ENCODE peak calls at places on chromosomes 1 and 21, in four cellular contexts. R is IMR-90, E is lower lobe of right lung, V is left lung. A is an unnamed sample.
A peak's percentile ranks its signal among the peaks of the same experiment; 100 is the strongest.

GRCh38 chr1:75520028-75520427 is 90.9 kb downstream of the SLC44A5 start:
- DNase-seq in R (no peak), V (no peak), E (no peak), A (no peak)

GRCh38 chr1:32818804-32819541 is 1.5 kb downstream of the S100PBP start:
- DNase-seq in E (no peak), R (no peak), V (no peak), A (no peak)

GRCh38 chr1:1093610-1093943 is 19.5 kb upstream of the RNF223 start:
- DNase-seq in V (no peak), R (no peak), E (peak; percentile 33), A (peak; percentile 23)

GRCh38 chr1:193437785-193438184 is 251.4 kb upstream of the B3GALT2 start:
- DNase-seq in E (no peak), V (no peak), R (no peak), A (no peak)

GRCh38 chr1:160629286-160630210 is 17.3 kb downstream of the SLAMF1 start:
- DNase-seq in R (no peak), E (peak; percentile 54), V (peak; percentile 69), A (no peak)

GRCh38 chr1:80542231-80542630 is 1258.5 kb upstream of the ADGRL2 start:
- DNase-seq in E (no peak), R (peak; percentile 81), V (no peak), A (no peak)

GRCh38 chr1:113858418-113858817 is 13.1 kb downstream of the PTPN22 start:
- DNase-seq in V (no peak), R (no peak), E (no peak), A (no peak)

GRCh38 chr1:154877370-154877974 is 7.4 kb upstream of the KCNN3 start:
- DNase-seq in R (peak; percentile 28), V (no peak), E (no peak), A (no peak)

GRCh38 chr1:222654849-222655248 is 37.0 kb downstream of the MIA3 start:
- DNase-seq in V (no peak), E (peak; percentile 61), R (no peak), A (no peak)

GRCh38 chr1:33220701-33221384 is 35.4 kb upstream of the ZNF362 start:
- DNase-seq in E (peak; percentile 47), R (no peak), V (no peak), A (no peak)

GRCh38 chr1:210400043-210400840 is 71.5 kb downstream of the HHAT start:
- DNase-seq in E (no peak), R (peak; percentile 77), V (no peak), A (peak; percentile 26)

GRCh38 chr1:207848234-207848633 is 62.7 kb downstream of the CD34 start:
- DNase-seq in V (peak; percentile 93), E (peak; percentile 92), R (peak; percentile 59), A (peak; percentile 75)

GRCh38 chr1:10057744-10058294 is 25.1 kb downstream of the UBE4B start:
- DNase-seq in V (no peak), R (no peak), E (no peak), A (no peak)

GRCh38 chr1:47562147-47562546 is 124.3 kb downstream of the FOXD2 start:
- DNase-seq in V (no peak), E (no peak), R (no peak), A (no peak)

GRCh38 chr1:97721221-97721620 is 199.6 kb downstream of the DPYD start:
- DNase-seq in R (peak; percentile 43), V (no peak), E (no peak), A (no peak)

GRCh38 chr1:26811057-26811456 is 15.4 kb upstream of the ZDHHC18 start:
- DNase-seq in E (no peak), R (no peak), V (no peak), A (no peak)

GRCh38 chr1:247849616-247850015 is 7.4 kb upstream of the TRIM58 start:
- DNase-seq in R (no peak), E (no peak), V (no peak), A (no peak)

GRCh38 chr1:158212315-158212714 is 31.6 kb downstream of the CD1D start:
- DNase-seq in R (no peak), V (no peak), E (no peak), A (no peak)

GRCh38 chr1:64282353-64282752 is 78.9 kb downstream of the UBE2U start:
- DNase-seq in V (peak; percentile 43), E (peak; percentile 46), R (no peak), A (peak; percentile 27)

GRCh38 chr1:27237112-27237511 is 2.7 kb downstream of the WDTC1 start:
- DNase-seq in V (no peak), R (no peak), E (no peak), A (no peak)

GRCh38 chr1:174991473-174991872 is 8.3 kb upstream of the CACYBP start:
- DNase-seq in E (no peak), V (no peak), R (peak; percentile 20), A (no peak)

GRCh38 chr1:50645147-50645546 is 221.9 kb upstream of the DMRTA2 start:
- DNase-seq in E (no peak), R (no peak), V (no peak), A (no peak)

GRCh38 chr1:190175320-190175719 is 302.3 kb downstream of the BRINP3 start:
- DNase-seq in R (peak; percentile 77), V (no peak), E (no peak), A (no peak)

GRCh38 chr21:15472641-15473040 is 257.1 kb upstream of the USP25 start:
- DNase-seq in E (no peak), R (no peak), V (no peak), A (no peak)

GRCh38 chr1:202852163-202852904 is 36.6 kb downstream of the RABIF start:
- DNase-seq in E (no peak), R (peak; percentile 69), V (no peak), A (no peak)

GRCh38 chr1:47727051-47727708 is 270.0 kb downstream of the TRABD2B start:
- DNase-seq in V (no peak), R (no peak), E (no peak), A (no peak)

GRCh38 chr1:18452550-18452949 is 28.2 kb upstream of the KLHDC7A start:
- DNase-seq in R (no peak), E (no peak), V (no peak), A (no peak)

GRCh38 chr1:8718878-8719361 is 98.5 kb downstream of the RERE start:
- DNase-seq in R (no peak), V (no peak), E (no peak), A (no peak)

GRCh38 chr1:26408604-26409003 is 2.0 kb upstream of the LIN28A start:
- DNase-seq in R (peak; percentile 71), E (peak; percentile 72), V (peak; percentile 81), A (peak; percentile 70)

GRCh38 chr1:223714849-223715709 is 2.7 kb downstream of the CAPN2 start:
- DNase-seq in V (no peak), R (peak; percentile 96), E (peak; percentile 53), A (peak; percentile 36)

GRCh38 chr1:93605812-93606512 is 75.7 kb downstream of the BCAR3 start:
- DNase-seq in V (no peak), E (no peak), R (peak; percentile 97), A (no peak)

GRCh38 chr1:119160851-119161250 is 20.4 kb upstream of the WARS2 start:
- DNase-seq in V (no peak), E (no peak), R (peak; percentile 73), A (no peak)

GRCh38 chr1:170604065-170604464 is 59.9 kb upstream of the PRRX1 start:
- DNase-seq in R (peak; percentile 35), V (no peak), E (no peak), A (no peak)

GRCh38 chr1:53552146-53552940 is 93.1 kb downstream of the DMRTB1 start:
- DNase-seq in V (peak; percentile 43), E (peak; percentile 42), R (peak; percentile 35), A (no peak)

GRCh38 chr1:31408788-31409318 is 4.2 kb upstream of the SERINC2 start:
- DNase-seq in V (no peak), R (no peak), E (no peak), A (no peak)

GRCh38 chr1:155241069-155241679 is 14.1 kb downstream of the ENTREP3 start:
- DNase-seq in E (no peak), V (no peak), R (peak; percentile 83), A (no peak)

GRCh38 chr1:171279234-171279633 is 30.9 kb downstream of the FMO1 start:
- DNase-seq in R (no peak), V (no peak), E (no peak), A (no peak)

GRCh38 chr1:178188306-178188705 is 94.4 kb downstream of the RASAL2 start:
- DNase-seq in R (no peak), E (no peak), V (no peak), A (no peak)

GRCh38 chr1:178192686-178193085 is 98.8 kb downstream of the RASAL2 start:
- DNase-seq in V (no peak), E (no peak), R (peak; percentile 72), A (no peak)

DNA sequence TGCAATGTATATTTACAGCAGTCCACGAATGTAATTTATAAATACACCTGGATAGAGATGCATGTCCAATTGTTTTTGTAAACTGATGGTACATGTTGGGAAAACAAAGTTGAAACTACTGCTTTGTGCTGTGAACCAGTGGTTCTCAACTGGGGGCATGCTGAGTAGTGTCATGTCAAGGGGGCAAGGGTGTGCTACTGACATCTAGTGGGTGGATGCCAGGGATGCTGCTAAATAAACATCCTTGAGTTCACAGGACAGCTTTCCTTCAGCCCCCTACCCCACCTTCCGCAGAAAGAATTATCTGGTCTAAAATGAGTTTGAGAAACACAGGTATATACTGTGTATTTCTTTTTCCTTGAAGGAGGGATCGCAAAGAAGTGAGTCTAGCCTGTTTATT is 95.9 kb downstream of the RASAL2 start:
- DNase-seq in R (peak; percentile 11), V (no peak), E (no peak), A (no peak)
- TF ChIP-seq CTCF in R (peak; percentile 28), V (no peak), E (peak; percentile 42), A (peak; percentile 42)

GRCh38 chr1:3132685-3133084 is 63.7 kb downstream of the PRDM16 start:
- DNase-seq in E (no peak), V (no peak), R (no peak), A (no peak)
- H3K4me1 ChIP-seq in E (peaks cover 26% of the 10 kb centered on the region), V (peaks cover 4% of the 10 kb centered on the region), R (no peaks in the 10 kb centered on the region), A (peaks cover 2% of the 10 kb centered on the region)

DNA sequence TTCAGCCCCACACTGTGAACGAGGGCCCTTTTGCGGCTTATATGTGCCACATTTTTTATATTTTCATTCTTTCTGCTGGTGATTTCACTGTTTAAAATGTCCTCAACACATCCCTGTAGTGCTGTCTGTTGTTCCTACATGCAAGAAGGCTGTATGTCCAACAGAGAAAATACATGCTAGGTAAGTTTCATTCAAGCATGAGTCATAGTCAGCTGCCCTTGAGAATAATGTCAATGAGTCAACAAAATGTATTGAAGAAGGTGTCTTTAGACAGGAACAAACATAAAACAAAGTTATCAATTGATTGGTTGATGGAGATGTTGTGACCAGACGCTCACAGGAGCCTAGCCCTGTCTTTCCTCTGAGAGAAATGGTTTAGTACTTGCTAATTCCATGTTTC is 553.4 kb downstream of the PLPP3 start:
- DNase-seq in E (no peak), R (peak; percentile 28), V (no peak), A (no peak)
- H3K27ac ChIP-seq in E (no peak overlapping the region), R (no peak overlapping the region), V (no peak overlapping the region), A (no peak overlapping the region)

DNA sequence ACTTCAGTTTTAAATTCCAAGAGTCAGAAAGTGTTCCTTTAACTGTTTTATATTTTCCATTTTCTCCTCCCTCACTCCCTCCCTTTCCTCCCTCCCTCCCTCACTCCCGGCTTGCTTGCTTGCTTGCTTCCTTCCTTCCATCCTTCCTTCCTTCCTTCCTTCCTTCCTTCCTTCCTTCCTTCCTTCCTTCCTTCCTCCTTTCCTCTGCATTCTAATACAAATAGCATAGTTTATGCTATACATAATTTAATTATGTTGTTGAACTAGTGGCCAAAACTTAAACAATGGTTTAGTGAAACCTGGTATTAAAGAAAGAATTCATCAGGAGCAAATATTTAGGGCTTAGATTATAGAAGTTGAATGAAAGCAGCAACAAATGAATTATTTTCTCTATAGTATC is 188.5 kb upstream of the OLFM3 start:
- DNase-seq in R (no peak), E (no peak), V (no peak), A (no peak)
- TF ChIP-seq CTCF in R (no peak), E (no peak), V (no peak), A (no peak)